ENCODE peak calls at places on chromosomes 7 and 10, in six cellular contexts. Q is GM23248; H is activated CD8-positive, alpha-beta T cell treated with anti-CD3 and anti-CD28 coated beads for 36 hours; I is fibroblast of the aortic adventitia; W is HS-27A; O is stimulated activated CD4-positive, alpha-beta T cell treated with anti-CD3 and anti-CD28 coated beads, TNF-alpha, amount 100 ng/mL, for 4 hours. R is an unnamed sample.

GRCh38 chr7:20131776-20132175 is 85.4 kb downstream of the MACC1 start:
- DNase-seq in Q (no peak), H (no peak), I (no peak), W (no peak), O (no peak), R (no peak)

GRCh38 chr7:77797734-77798393 is 370 bp downstream of the TMEM60 start:
- DNase-seq in Q (peak), H (no peak), I (no peak), W (no peak), O (no peak), R (no peak)

GRCh38 chr10:118447478-118447877 is 105.4 kb upstream of the FAM204A start:
- DNase-seq in Q (peak), H (no peak), I (peak), W (no peak), O (no peak), R (peak)

GRCh38 chr10:71860243-71861029 is 9.4 kb upstream of the PSAP start:
- DNase-seq in Q (peak), H (peak), I (peak), W (peak), O (peak), R (peak)

GRCh38 chr7:77409005-77409738 is 7.0 kb downstream of the GSAP start:
- DNase-seq in Q (peak), H (no peak), I (peak), W (no peak), O (no peak), R (peak)

GRCh38 chr10:26557641-26558014 is 119.5 kb downstream of the APBB1IP start:
- DNase-seq in Q (peak), H (no peak), I (peak), W (no peak), O (no peak), R (peak)

GRCh38 chr10:34696423-34696822 is 118.7 kb downstream of the PARD3 start:
- DNase-seq in Q (peak), H (no peak), I (peak), W (no peak), O (no peak), R (peak)

GRCh38 chr10:58435297-58435696 is 50.1 kb downstream of the TFAM start:
- DNase-seq in Q (peak), H (peak), I (peak), W (peak), O (no peak), R (peak)

GRCh38 chr7:123633553-123633952 is 22.1 kb upstream of the LMOD2 start:
- DNase-seq in Q (peak), H (no peak), I (peak), W (peak), O (no peak), R (peak)

GRCh38 chr10:71975891-71976725 is 11.9 kb downstream of the CHST3 start:
- DNase-seq in Q (peak), H (no peak), I (peak), W (peak), O (no peak), R (peak)

R was measured in EL.